ENCODE peak calls at places on chromosomes 13 and 19, in four cellular contexts. K is A549, I is K562, V is HepG2. U is an unnamed sample.

GRCh38 chr13:100977841-100978240 is 303.2 kb upstream of the TMTC4 start:
- DNase-seq in I (no peak), V (no peak), K (no peak), U (no peak)

GRCh38 chr19:1574763-1575162 is 6.6 kb upstream of the MEX3D start:
- DNase-seq in V (no peak), K (no peak), I (no peak), U (no peak)

GRCh38 chr19:44984005-44984404 is 17.3 kb upstream of the RELB start:
- DNase-seq in K (no peak), I (no peak), V (no peak), U (no peak)

GRCh38 chr19:44649578-44650145 is 6.0 kb downstream of the PVR start:
- DNase-seq in V (no peak), I (no peak), K (no peak), U (no peak)

GRCh38 chr19:10691178-10691881 is 9.9 kb upstream of the QTRT1 start:
- DNase-seq in V (no peak), K (no peak), I (no peak), U (no peak)

GRCh38 chr19:10505583-10506229 is 2.5 kb upstream of the KEAP1 start:
- DNase-seq in K (peak), V (peak), I (peak), U (peak)

GRCh38 chr13:36362251-36362650 is 16.1 kb upstream of the SPART start:
- DNase-seq in V (no peak), K (no peak), I (no peak), U (no peak)

GRCh38 chr13:95553614-95554385 is 1.3 kb downstream of the CLDN10 start:
- DNase-seq in I (no peak), K (no peak), V (no peak), U (peak)

GRCh38 chr13:92487238-92487637 is 739.4 kb upstream of the GPC6 start:
- DNase-seq in K (no peak), I (no peak), V (no peak), U (no peak)

GRCh38 chr13:98909016-98909415 is 68.8 kb downstream of the DOCK9 start:
- DNase-seq in I (no peak), K (no peak), V (no peak), U (no peak)

GRCh38 chr13:110149036-110149435 is 157.9 kb downstream of the COL4A1 start:
- DNase-seq in K (no peak), V (no peak), I (no peak), U (no peak)

DNA sequence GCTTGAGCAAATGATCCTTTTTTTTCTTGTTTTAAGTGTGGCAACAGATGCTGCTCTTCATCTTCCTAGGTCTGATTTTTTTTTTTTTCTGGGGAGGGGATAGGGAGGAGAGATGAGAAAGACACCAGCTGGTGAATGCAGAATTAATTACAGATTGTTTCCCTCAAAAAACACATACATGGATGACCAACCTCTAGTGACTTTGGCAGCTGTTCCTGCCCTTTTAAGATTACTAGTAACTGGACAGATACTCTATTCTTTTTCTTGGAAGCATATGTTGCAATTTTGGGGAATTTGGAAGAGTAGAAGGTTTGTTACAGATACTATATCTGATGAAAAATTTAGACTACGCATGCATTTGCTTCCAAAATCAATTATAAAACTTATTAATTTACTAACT is 103.5 kb upstream of the MYO16 start:
- DNase-seq in K (no peak), V (no peak), I (no peak), U (no peak)
- TF ChIP-seq HMGXB4 in K (no peak), V (no peak), I (no peak), U (no peak)

GRCh38 chr13:51837016-51837415 is 8.0 kb downstream of the TMEM272 start:
- DNase-seq in V (no peak), K (no peak), I (no peak), U (no peak)

GRCh38 chr13:51832471-51833152 is 12.4 kb downstream of the TMEM272 start:
- DNase-seq in V (no peak), I (no peak), K (peak), U (no peak)

GRCh38 chr13:51834581-51835158 is 10.3 kb downstream of the TMEM272 start:
- DNase-seq in I (no peak), V (no peak), K (no peak), U (no peak)

GRCh38 chr13:51831519-51831918 is 13.5 kb downstream of the TMEM272 start:
- DNase-seq in I (no peak), K (no peak), V (no peak), U (no peak)

GRCh38 chr13:51833980-51834379 is 11.0 kb downstream of the TMEM272 start:
- DNase-seq in K (no peak), I (no peak), V (no peak), U (no peak)
- TF ChIP-seq NR3C1 in K (no peak), I (no peak), V (no peak), U (no peak)

GRCh38 chr19:38395381-38396127 is 7.1 kb downstream of the SPRED3 start:
- DNase-seq in I (no peak), K (no peak), V (no peak), U (no peak)

GRCh38 chr19:38391911-38392464 is 3.5 kb downstream of the SPRED3 start:
- DNase-seq in I (no peak), V (no peak), K (no peak), U (no peak)

GRCh38 chr19:38389957-38390924 is 1.7 kb downstream of the SPRED3 start:
- DNase-seq in I (no peak), K (no peak), V (no peak), U (no peak)

GRCh38 chr19:38394488-38394887 is 6.0 kb downstream of the SPRED3 start:
- DNase-seq in I (no peak), V (peak), K (no peak), U (peak)

GRCh38 chr19:38392707-38393308 is 4.3 kb downstream of the SPRED3 start:
- DNase-seq in V (peak), K (peak), I (peak), U (no peak)
- TF ChIP-seq HMGXB4 in V (no peak), K (no peak), I (no peak), U (no peak)

DNA sequence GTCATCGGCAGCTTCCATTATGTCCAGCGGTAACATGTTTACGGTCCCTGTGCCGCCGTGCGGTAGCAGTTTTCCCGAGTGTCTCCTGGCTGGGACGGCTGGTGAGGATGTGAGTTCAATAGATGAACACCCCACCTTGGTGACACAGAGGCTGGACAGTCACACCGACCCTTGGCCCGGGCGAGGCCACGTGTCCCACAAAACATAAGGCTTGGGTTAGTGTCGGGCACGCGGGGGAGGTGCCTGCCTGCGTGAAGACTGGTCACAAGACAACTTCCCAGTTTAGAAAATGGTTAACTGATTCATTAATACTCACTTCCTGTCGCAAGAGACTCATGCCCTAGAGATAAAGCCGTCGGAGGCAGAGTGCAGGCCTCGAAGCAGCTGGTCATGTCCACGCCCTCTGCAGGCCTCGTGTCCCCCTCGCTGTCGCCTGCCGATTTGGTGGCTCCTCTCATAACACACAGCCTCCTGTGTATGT is 17.2 kb downstream of the RASA3 start:
- DNase-seq in V (peak), K (no peak), I (peak), U (peak)
- TF ChIP-seq NR3C1 in V (no peak), K (no peak), I (no peak), U (no peak)